ENCODE peak calls at places on chromosome 20, in six cellular contexts. F is AG10803, O is MCF 10A, W is DMS 273 treated with DMSO at 0.1 percent for 48 hours, A is HCEC 1CT, X is osteoblast. Q is an unnamed sample.

GRCh38 chr20:58639182-58640146 is 11.6 kb upstream of the STX16 start:
- DNase-seq in F (no peak), O (no peak), W (no peak), A (no peak), X (no peak), Q (no peak)

GRCh38 chr20:57009355-57009754 is 257.1 kb downstream of the BMP7 start:
- DNase-seq in F (no peak), O (no peak), W (no peak), A (no peak), X (no peak), Q (no peak)

GRCh38 chr20:52209154-52209571 is 17.6 kb upstream of the ZFP64 start:
- DNase-seq in F (no peak), O (no peak), W (no peak), A (no peak), X (no peak), Q (no peak)

GRCh38 chr20:51747182-51747911 is 20.8 kb downstream of the ATP9A start:
- DNase-seq in F (no peak), O (no peak), W (no peak), A (no peak), X (no peak), Q (no peak)

GRCh38 chr20:49320460-49320859 is 42.6 kb upstream of the ZNFX1 start:
- DNase-seq in F (peak), O (peak), W (peak), A (peak), X (peak), Q (no peak)

GRCh38 chr20:10505320-10506226 is 70.5 kb downstream of the SLX4IP start:
- DNase-seq in F (peak), O (peak), W (no peak), A (peak), X (no peak), Q (no peak)

GRCh38 chr20:56630086-56630493 is 984 bp downstream of the TFAP2C start:
- DNase-seq in F (peak), O (peak), W (peak), A (no peak), X (peak), Q (no peak)

GRCh38 chr20:40651121-40651520 is 37.9 kb downstream of the MAFB start:
- DNase-seq in F (peak), O (peak), W (no peak), A (no peak), X (no peak), Q (no peak)

GRCh38 chr20:33908351-33908750 is 85.4 kb upstream of the RALY start:
- DNase-seq in F (peak), O (no peak), W (no peak), A (no peak), X (no peak), Q (no peak)

GRCh38 chr20:58127731-58128130 is 100.7 kb downstream of the ANKRD60 start:
- DNase-seq in F (peak), O (peak), W (no peak), A (no peak), X (no peak), Q (no peak)

GRCh38 chr20:16385891-16386290 is 187.4 kb downstream of the KIF16B start:
- DNase-seq in F (no peak), O (no peak), W (no peak), A (no peak), X (no peak), Q (no peak)

GRCh38 chr20:51022803-51023616 is at the start of gene KCNG1:
- DNase-seq in F (peak), O (peak), W (peak), A (peak), X (peak), Q (no peak)

GRCh38 chr20:17712708-17713107 is 12.9 kb downstream of the BANF2 start:
- DNase-seq in F (peak), O (no peak), W (no peak), A (peak), X (no peak), Q (no peak)